ENCODE peak calls at places on chromosome 7, in nine cellular contexts. U is neural crest cell; W is CD8-positive, alpha-beta T cell; E is fibroblast of mammary gland; G is omental fat pad; R is hepatocyte; I is gastrocnemius medialis; Z is ascending aorta; V is astrocyte. S is an unnamed sample.

GRCh38 chr7:22866965-22867364 is 44.3 kb upstream of the TOMM7 start:
- DNase-seq in Z (no peak), U (no peak), I (no peak), W (no peak), R (no peak), E (peak), G (no peak), V (peak), S (no peak)

GRCh38 chr7:138838166-138838565 is 40.2 kb upstream of the ATP6V0A4 start:
- DNase-seq in R (no peak), U (no peak), W (no peak), I (no peak), V (no peak), Z (no peak), G (no peak), E (no peak), S (no peak)

GRCh38 chr7:25262586-25262985 is 34.3 kb upstream of the NPVF start:
- DNase-seq in R (no peak), W (no peak), U (no peak), I (no peak), V (peak), E (no peak), Z (no peak), G (no peak), S (no peak)

GRCh38 chr7:55521543-55522267 is 50.6 kb downstream of the VOPP1 start:
- DNase-seq in W (no peak), V (no peak), E (no peak), R (no peak), I (no peak), Z (no peak), U (no peak), G (no peak), S (no peak)

GRCh38 chr7:129611246-129612111 is at the start of gene NRF1:
- DNase-seq in G (peak), E (peak), U (peak), R (peak), V (peak), Z (peak), W (peak), I (peak), S (peak)

GRCh38 chr7:123635551-123636359 is 19.9 kb upstream of the LMOD2 start:
- DNase-seq in R (peak), E (peak), U (no peak), I (no peak), G (no peak), Z (no peak), V (peak), W (no peak), S (no peak)

GRCh38 chr7:133481676-133482075 is 228.8 kb downstream of the EXOC4 start:
- DNase-seq in W (no peak), R (peak), V (peak), U (no peak), G (no peak), E (peak), I (no peak), Z (no peak), S (no peak)

GRCh38 chr7:44057849-44058758 is 7.3 kb downstream of the PGAM2 start:
- DNase-seq in I (no peak), Z (no peak), R (no peak), U (no peak), V (no peak), W (peak), E (no peak), G (peak), S (no peak)

GRCh38 chr7:122300607-122301079 is 3.9 kb downstream of the FEZF1 start:
- DNase-seq in R (no peak), G (no peak), I (no peak), V (peak), U (no peak), W (no peak), Z (no peak), E (no peak), S (no peak)

GRCh38 chr7:107503667-107504066 is 33.8 kb downstream of the GPR22 start:
- DNase-seq in Z (no peak), V (no peak), E (no peak), U (no peak), G (no peak), R (no peak), I (no peak), W (no peak), S (no peak)

GRCh38 chr7:52959878-52960660 is 75.4 kb upstream of the POM121L12 start:
- DNase-seq in V (peak), Z (no peak), U (no peak), G (no peak), W (no peak), R (no peak), I (no peak), E (no peak), S (no peak)

GRCh38 chr7:156207306-156207705 is 395.0 kb upstream of the SHH start:
- DNase-seq in G (no peak), I (no peak), V (no peak), W (no peak), U (no peak), Z (no peak), E (no peak), R (no peak), S (no peak)

GRCh38 chr7:112131016-112131415 is 75.2 kb downstream of the DOCK4 start:
- DNase-seq in E (no peak), V (no peak), U (no peak), Z (no peak), R (no peak), W (no peak), G (no peak), I (no peak), S (no peak)

GRCh38 chr7:148340438-148340837 is 250.1 kb upstream of the C7orf33 start:
- DNase-seq in E (no peak), I (no peak), V (no peak), U (no peak), Z (no peak), R (no peak), G (no peak), W (no peak), S (no peak)

GRCh38 chr7:42886129-42886528 is 25.7 kb downstream of the C7orf25 start:
- DNase-seq in I (no peak), G (no peak), U (no peak), R (no peak), V (no peak), E (peak), Z (no peak), W (no peak), S (no peak)

GRCh38 chr7:158816271-158816670 is 13.0 kb downstream of the ESYT2 start:
- DNase-seq in Z (no peak), U (no peak), G (no peak), V (no peak), W (no peak), R (peak), I (no peak), E (no peak), S (no peak)

GRCh38 chr7:76057103-76057812 is 9.4 kb downstream of the MDH2 start:
- DNase-seq in G (no peak), W (no peak), Z (no peak), E (no peak), I (no peak), U (no peak), R (no peak), V (no peak), S (no peak)

GRCh38 chr7:18552311-18552916 is 56.9 kb downstream of the HDAC9 start:
- DNase-seq in R (no peak), I (no peak), V (no peak), W (no peak), Z (no peak), U (no peak), G (no peak), E (no peak), S (no peak)

GRCh38 chr7:56092789-56093531 is at the start of gene PHKG1:
- DNase-seq in I (peak), G (no peak), U (no peak), E (peak), W (no peak), V (peak), R (no peak), Z (no peak), S (peak)

GRCh38 chr7:152342796-152343195 is 93.0 kb downstream of the KMT2C start:
- DNase-seq in E (no peak), R (no peak), G (no peak), U (no peak), W (no peak), I (no peak), V (no peak), Z (no peak), S (no peak)

GRCh38 chr7:47193003-47193402 is 388.9 kb downstream of the TNS3 start:
- DNase-seq in I (no peak), U (no peak), V (no peak), G (no peak), Z (no peak), R (peak), E (no peak), W (no peak), S (no peak)

GRCh38 chr7:36115448-36116321 is 37.4 kb upstream of the EEPD1 start:
- DNase-seq in W (peak), E (peak), Z (peak), G (peak), I (peak), U (no peak), V (peak), R (peak), S (peak)

GRCh38 chr7:31123317-31123716 is 71.2 kb downstream of the ADCYAP1R1 start:
- DNase-seq in I (no peak), Z (no peak), W (no peak), V (no peak), G (no peak), U (no peak), R (no peak), E (no peak), S (peak)

GRCh38 chr7:102404005-102404861 is 8.1 kb downstream of the PRKRIP1 start:
- DNase-seq in G (no peak), W (peak), Z (no peak), E (peak), V (peak), R (peak), I (no peak), U (no peak), S (peak)

GRCh38 chr7:81366546-81366945 is 403.3 kb downstream of the HGF start:
- DNase-seq in I (no peak), E (no peak), G (no peak), W (no peak), U (no peak), Z (no peak), R (no peak), V (peak), S (no peak)
- TF ChIP-seq CTCF in I (no peak), E (no peak), G (no peak), W (no peak), U (no peak), Z (no peak), R (no peak), V (no peak), S (no peak)

GRCh38 chr7:29552392-29552791 is 11.2 kb upstream of the PRR15 start:
- DNase-seq in E (no peak), W (no peak), R (no peak), G (no peak), U (no peak), V (no peak), Z (no peak), I (no peak), S (no peak)

GRCh38 chr7:29557954-29558353 is 5.7 kb upstream of the PRR15 start:
- DNase-seq in V (no peak), R (peak), I (no peak), G (no peak), E (peak), U (no peak), W (no peak), Z (no peak), S (peak)

GRCh38 chr7:29555061-29555460 is 8.6 kb upstream of the PRR15 start:
- DNase-seq in Z (no peak), R (no peak), G (no peak), E (no peak), V (no peak), I (no peak), W (no peak), U (no peak), S (no peak)

GRCh38 chr7:29561271-29561670 is 2.4 kb upstream of the PRR15 start:
- DNase-seq in Z (no peak), I (no peak), E (no peak), W (no peak), U (no peak), R (no peak), V (no peak), G (no peak), S (no peak)

GRCh38 chr7:29556405-29557195 is 7.0 kb upstream of the PRR15 start:
- DNase-seq in R (no peak), Z (no peak), E (no peak), I (no peak), G (no peak), W (no peak), V (no peak), U (no peak), S (no peak)
- TF ChIP-seq CTCF in R (no peak), Z (no peak), E (no peak), I (no peak), G (no peak), W (no peak), V (peak), U (no peak), S (no peak)

GRCh38 chr7:155009570-155010157 is 6.7 kb upstream of the PAXIP1 start:
- DNase-seq in R (no peak), I (no peak), G (no peak), V (no peak), W (peak), U (no peak), E (peak), Z (no peak), S (no peak)
- TF ChIP-seq CTCF in R (peak), I (no peak), G (no peak), V (peak), W (peak), U (peak), E (peak), Z (no peak), S (no peak)

GRCh38 chr7:84714765-84715164 is 472.1 kb downstream of the SEMA3D start:
- DNase-seq in G (no peak), U (no peak), W (no peak), R (no peak), Z (no peak), E (no peak), V (no peak), I (no peak), S (no peak)
- TF ChIP-seq CTCF in G (no peak), U (no peak), W (no peak), R (no peak), Z (no peak), E (no peak), V (no peak), I (no peak), S (no peak)

GRCh38 chr7:120792091-120792860 is 65.7 kb downstream of the TSPAN12 start:
- DNase-seq in V (peak), W (peak), Z (no peak), E (peak), U (peak), R (peak), G (peak), I (peak), S (peak)
- TF ChIP-seq CTCF in V (peak), W (peak), Z (peak), E (peak), U (peak), R (peak), G (no peak), I (peak), S (peak)

DNA sequence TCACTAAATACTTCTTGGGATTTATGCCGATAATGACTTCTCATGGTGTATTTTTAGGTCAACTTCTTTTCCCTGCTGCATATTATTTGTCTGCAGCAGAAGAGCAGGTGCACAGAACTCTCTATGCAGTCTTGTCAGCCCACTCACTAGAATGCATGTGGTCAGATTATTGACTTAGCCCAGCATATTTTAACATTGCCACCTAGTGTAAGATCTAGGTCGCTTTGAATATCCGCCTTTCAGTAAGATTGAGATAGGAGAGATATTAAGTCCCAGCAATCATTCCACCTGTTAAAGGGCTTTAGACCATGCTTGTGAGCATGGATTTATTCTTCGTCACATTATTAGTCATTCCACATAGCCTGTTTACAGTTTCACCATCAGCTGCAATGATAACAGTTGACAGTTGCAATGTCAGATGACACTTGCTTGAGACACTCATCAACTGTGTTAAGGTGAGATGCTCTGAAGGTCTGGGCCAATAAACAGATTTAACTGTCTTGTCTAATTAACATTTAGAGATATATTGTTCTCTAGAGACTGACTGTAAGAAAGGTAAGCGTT is 491.7 kb downstream of the ARL4A start:
- DNase-seq in V (no peak), Z (no peak), E (peak), I (no peak), G (no peak), R (no peak), W (no peak), U (no peak), S (no peak)
- TF ChIP-seq CTCF in V (peak), Z (no peak), E (no peak), I (no peak), G (no peak), R (peak), W (no peak), U (peak), S (no peak)

GRCh38 chr7:3757059-3757458 is 456.0 kb downstream of the SDK1 start:
- DNase-seq in U (no peak), G (no peak), R (no peak), V (no peak), Z (no peak), I (no peak), E (no peak), W (no peak), S (no peak)

GRCh38 chr7:3754488-3755365 is 453.7 kb downstream of the SDK1 start:
- DNase-seq in G (no peak), U (no peak), E (peak), V (peak), I (no peak), W (no peak), R (peak), Z (no peak), S (peak)

GRCh38 chr7:3753868-3754267 is 452.8 kb downstream of the SDK1 start:
- DNase-seq in W (no peak), Z (no peak), I (no peak), G (no peak), E (no peak), R (no peak), U (no peak), V (no peak), S (no peak)
- TF ChIP-seq CTCF in W (no peak), Z (no peak), I (no peak), G (no peak), E (no peak), R (no peak), U (no peak), V (no peak), S (no peak)

GRCh38 chr7:145331076-145331475 is 495.2 kb upstream of the TPK1 start:
- DNase-seq in G (no peak), E (no peak), I (no peak), R (no peak), Z (no peak), U (no peak), V (no peak), W (no peak), S (no peak)
- TF ChIP-seq CTCF in G (no peak), E (no peak), I (no peak), R (peak), Z (no peak), U (peak), V (no peak), W (no peak), S (no peak)